ENCODE peak calls at places on chromosomes 6 and 20, in seven cellular contexts. J is aorta, S is tibial artery, M is Peyer's patch, N is psoas muscle, C is ovary, R is heart right ventricle. V is an unnamed sample.

GRCh38 chr6:52642381-52642780 is 28.5 kb upstream of the TMEM14A start:
- DNase-seq in J (no peak), C (no peak), S (no peak), R (no peak), N (no peak), M (no peak), V (no peak)

GRCh38 chr6:50124572-50124971 is 74.8 kb upstream of the DEFB112 start:
- DNase-seq in R (no peak), S (no peak), J (no peak), M (no peak), N (no peak), C (no peak), V (no peak)

GRCh38 chr6:11093065-11093590 is 506 bp upstream of the SMIM13 start:
- DNase-seq in J (no peak), M (peak; percentile 54), C (no peak), S (peak; percentile 30), R (no peak), N (no peak), V (no peak)

GRCh38 chr6:4961322-4962168 is 42.3 kb downstream of the RPP40 start:
- DNase-seq in N (no peak), J (no peak), M (no peak), R (no peak), C (no peak), S (no peak), V (no peak)

GRCh38 chr20:1275919-1276318 is 9.8 kb downstream of the SNPH start:
- DNase-seq in R (no peak), S (no peak), C (no peak), N (no peak), M (no peak), J (no peak), V (no peak)

GRCh38 chr6:56699066-56699654 is 56.5 kb upstream of the DST start:
- DNase-seq in M (no peak), C (no peak), R (no peak), N (no peak), J (no peak), S (no peak), V (no peak)

GRCh38 chr20:62244644-62245108 is 6.4 kb downstream of the OSBPL2 start:
- DNase-seq in J (no peak), C (no peak), R (no peak), N (no peak), M (no peak), S (no peak), V (no peak)

GRCh38 chr6:152170702-152171667 is 363.5 kb downstream of the ESR1 start:
- DNase-seq in C (no peak), J (no peak), M (no peak), S (no peak), N (no peak), R (no peak), V (peak; percentile 32)

GRCh38 chr20:36017034-36017951 is 48.9 kb downstream of the CNBD2 start:
- DNase-seq in S (no peak), R (peak; percentile 7), N (no peak), M (no peak), C (peak; percentile 68), J (no peak), V (peak; percentile 60)

GRCh38 chr6:136761227-136761922 is 30.9 kb downstream of the MAP3K5 start:
- DNase-seq in M (peak; percentile 52), R (peak; percentile 38), N (no peak), S (no peak), C (peak; percentile 49), J (no peak), V (no peak)

GRCh38 chr20:50540620-50541605 is 30.7 kb downstream of the PTPN1 start:
- DNase-seq in S (no peak), N (no peak), M (no peak), C (no peak), J (no peak), R (no peak), V (peak; percentile 56)

GRCh38 chr20:59718071-59718470 is 113.7 kb downstream of the PHACTR3 start:
- DNase-seq in S (no peak), M (no peak), N (no peak), J (no peak), R (no peak), C (no peak), V (no peak)

GRCh38 chr6:71537717-71538116 is 249.1 kb downstream of the OGFRL1 start:
- DNase-seq in J (no peak), N (no peak), R (no peak), C (no peak), S (no peak), M (no peak), V (no peak)

GRCh38 chr20:46021361-46022359 is 7.4 kb upstream of the SLC12A5 start:
- DNase-seq in J (no peak), S (no peak), N (peak; percentile 67), C (peak; percentile 46), R (no peak), M (peak; percentile 25), V (no peak)

GRCh38 chr20:2771631-2772080 is 28.8 kb downstream of the CPXM1 start:
- DNase-seq in S (no peak), M (no peak), R (no peak), N (no peak), C (no peak), J (no peak), V (no peak)

GRCh38 chr20:2767768-2768631 is 32.4 kb downstream of the CPXM1 start:
- DNase-seq in C (no peak), J (peak; percentile 84), S (peak; percentile 52), N (no peak), R (peak; percentile 23), M (no peak), V (no peak)

GRCh38 chr20:2773812-2774211 is 26.6 kb downstream of the CPXM1 start:
- DNase-seq in N (no peak), S (no peak), C (no peak), J (no peak), M (no peak), R (no peak), V (no peak)

GRCh38 chr20:2763186-2763585 is 37.2 kb downstream of the CPXM1 start:
- DNase-seq in S (no peak), R (no peak), J (no peak), M (no peak), N (no peak), C (no peak), V (no peak)

DNA sequence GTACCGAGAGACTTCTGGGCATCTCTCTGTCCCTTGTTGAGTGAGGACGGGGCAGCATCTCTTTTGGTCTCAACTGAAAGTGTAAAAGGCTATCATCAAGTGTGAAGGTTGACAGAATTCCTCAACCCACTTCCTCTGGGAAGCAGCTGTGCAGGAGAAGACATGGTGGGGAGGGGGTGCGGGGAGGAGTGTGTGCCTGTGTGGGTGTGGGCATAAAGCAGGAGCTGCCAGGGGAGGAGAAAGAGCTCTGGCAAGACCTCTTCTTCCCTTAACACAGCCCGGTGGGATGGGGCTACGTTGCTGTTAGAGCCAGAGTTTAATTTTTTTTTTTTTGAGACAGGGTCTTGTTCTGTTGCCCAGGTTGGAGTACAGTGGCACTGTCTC is 31.8 kb downstream of the CPXM1 start:
- DNase-seq in S (no peak), C (no peak), M (no peak), J (no peak), N (no peak), R (no peak), V (no peak)
- H3K27ac ChIP-seq in S (no peak overlapping the region), C (no peak overlapping the region), M (no peak overlapping the region), J (no peak overlapping the region), N (no peak overlapping the region), R (no peak overlapping the region), V (no peak overlapping the region)

DNA sequence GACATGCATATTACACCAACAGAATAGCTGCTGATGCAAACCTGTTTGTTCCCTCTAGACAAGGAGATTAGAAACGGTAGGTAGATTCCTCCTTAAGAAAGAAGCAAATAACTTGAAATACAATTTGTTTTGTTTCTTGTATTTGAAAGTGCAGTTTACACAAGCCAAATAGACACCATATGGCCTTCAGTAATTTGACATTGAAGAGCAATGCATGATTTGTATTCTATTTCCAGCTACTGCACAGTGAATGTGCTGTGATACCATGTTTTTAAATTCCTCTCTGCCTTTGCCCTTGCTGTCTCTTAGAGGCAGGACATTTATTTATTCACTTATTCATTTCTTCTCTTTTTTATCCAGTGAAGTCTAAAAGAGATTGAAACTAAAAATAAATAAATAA is 31.9 kb upstream of the ANKEF1 start:
- DNase-seq in R (no peak), C (no peak), J (no peak), S (no peak), N (no peak), M (no peak), V (no peak)
- H3K4me1 ChIP-seq in R (no peaks in the 10 kb centered on the region), C (no peaks in the 10 kb centered on the region), J (no peaks in the 10 kb centered on the region), S (no peaks in the 10 kb centered on the region), N (no peaks in the 10 kb centered on the region), M (no peaks in the 10 kb centered on the region), V (no peaks in the 10 kb centered on the region)

DNA sequence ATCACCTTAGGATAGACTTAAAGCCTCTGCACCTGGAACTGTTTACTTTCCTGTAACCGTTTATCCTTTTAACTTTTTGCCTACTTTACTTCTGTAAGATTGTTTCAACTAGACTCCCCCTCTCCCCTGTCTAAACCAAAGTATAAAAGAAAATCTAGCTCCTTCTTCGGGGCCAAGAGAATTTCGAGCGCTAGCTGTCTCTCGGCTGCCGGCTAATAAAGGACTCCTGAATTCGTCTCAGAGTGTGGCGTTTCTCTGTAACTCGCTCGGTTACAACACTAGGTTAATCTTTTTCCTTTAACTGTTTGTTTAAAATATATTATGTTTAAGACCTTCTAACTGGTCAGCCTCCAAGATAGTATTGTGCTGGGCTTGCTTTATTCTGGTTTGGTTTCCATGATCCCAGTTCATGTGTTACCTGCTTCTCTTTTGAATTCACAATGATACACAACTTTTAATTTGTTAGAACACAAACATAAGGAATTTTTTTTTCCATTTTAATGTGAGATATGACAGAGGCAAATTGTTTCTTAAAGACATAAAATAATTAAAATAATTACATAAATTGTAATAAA is 8.7 kb upstream of the NQO2 start:
- DNase-seq in N (no peak), R (no peak), S (no peak), J (no peak), C (no peak), M (no peak), V (no peak)
- H3K4me3 ChIP-seq in N (peak overlapping the region; percentile 78), R (peak overlapping the region; percentile 66), S (peak overlapping the region; percentile 82), J (peak overlapping the region; percentile 52), C (peak overlapping the region; percentile 51), M (peak overlapping the region; percentile 61), V (peak overlapping the region; percentile 64)

GRCh38 chr6:14787274-14787673 is 458.6 kb upstream of the JARID2 start:
- DNase-seq in M (no peak), N (no peak), S (no peak), C (no peak), J (no peak), R (no peak), V (no peak)

GRCh38 chr6:14784596-14785360 is 461.1 kb upstream of the JARID2 start:
- DNase-seq in J (no peak), R (no peak), N (no peak), M (no peak), S (no peak), C (no peak), V (no peak)

GRCh38 chr6:14786455-14786854 is 459.4 kb upstream of the JARID2 start:
- DNase-seq in J (no peak), M (no peak), S (no peak), N (no peak), C (no peak), R (no peak), V (no peak)

GRCh38 chr6:14787677-14788076 is 458.2 kb upstream of the JARID2 start:
- DNase-seq in J (no peak), N (no peak), C (no peak), R (no peak), S (no peak), M (no peak), V (no peak)

DNA sequence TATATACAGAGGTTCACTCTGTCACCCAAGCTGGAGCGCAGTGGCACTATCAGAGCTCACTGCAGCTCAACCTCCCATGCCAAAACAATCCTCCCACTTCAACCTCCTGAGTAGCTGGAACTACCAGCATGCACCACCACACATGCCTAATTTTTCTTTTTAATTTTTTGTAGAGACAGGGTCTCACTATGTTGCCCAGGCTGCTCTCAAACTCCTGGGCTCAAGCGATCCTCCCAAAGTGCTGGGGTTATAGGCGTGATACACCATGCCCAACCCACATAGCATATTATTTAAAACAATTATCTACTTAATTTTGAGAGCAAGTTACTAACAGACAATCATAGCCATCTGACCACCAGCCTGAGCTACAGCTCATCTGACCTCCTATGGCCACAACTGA is 459.9 kb upstream of the JARID2 start:
- DNase-seq in J (no peak), R (no peak), N (no peak), C (no peak), S (no peak), M (no peak), V (no peak)
- H3K27ac ChIP-seq in J (no peak overlapping the region), R (no peak overlapping the region), N (no peak overlapping the region), C (no peak overlapping the region), S (no peak overlapping the region), M (no peak overlapping the region), V (no peak overlapping the region)